ENCODE peak calls at places on chromosomes 11 and 22, in four cellular contexts. U is bronchial epithelial cell, V is body of pancreas, K is IMR-90. J is an unnamed sample.
A peak's percentile ranks its signal among the peaks of the same experiment; 100 is the strongest.

GRCh38 chr22:30262917-30263741 is 3.5 kb downstream of the OSM start:
- DNase-seq in U (peak; percentile 32), V (peak; percentile 73), K (peak; percentile 61), J (peak; percentile 52)

GRCh38 chr11:84234011-84234410 is 947.8 kb upstream of the CCDC90B start:
- DNase-seq in U (no peak), V (no peak), K (no peak), J (no peak)

GRCh38 chr11:47408598-47409439 is 429 bp downstream of the SLC39A13 start:
- DNase-seq in U (peak; percentile 76), V (peak; percentile 53), K (peak; percentile 87), J (no peak)

GRCh38 chr11:73389902-73390301 is 13.7 kb downstream of the RELT start:
- DNase-seq in U (no peak), V (no peak), K (no peak), J (no peak)

GRCh38 chr22:39292561-39293074 is 26.8 kb downstream of the RPL3 start:
- DNase-seq in U (peak; percentile 93), V (peak; percentile 97), K (peak; percentile 92), J (peak; percentile 88)

GRCh38 chr22:37235897-37236607 is 8.0 kb downstream of the RAC2 start:
- DNase-seq in U (no peak), V (no peak), K (no peak), J (no peak)

GRCh38 chr11:78030429-78031325 is 7.6 kb upstream of the KCTD14 start:
- DNase-seq in U (no peak), V (peak; percentile 86), K (peak; percentile 50), J (peak; percentile 53)

GRCh38 chr11:47391077-47391583 is 12.8 kb upstream of the SPI1 start:
- DNase-seq in U (no peak), V (peak; percentile 69), K (no peak), J (no peak)

GRCh38 chr22:29116397-29117123 is 43.7 kb downstream of the KREMEN1 start:
- DNase-seq in U (no peak), V (no peak), K (peak; percentile 84), J (no peak)

GRCh38 chr11:119110439-119110838 is 3.3 kb downstream of the C2CD2L start:
- DNase-seq in U (no peak), V (no peak), K (no peak), J (no peak)

GRCh38 chr11:20089796-20090653 is 70.2 kb downstream of the DBX1 start:
- DNase-seq in U (no peak), V (peak; percentile 78), K (peak; percentile 71), J (no peak)

GRCh38 chr11:19380375-19380774 is 139.6 kb upstream of the E2F8 start:
- DNase-seq in U (peak; percentile 94), V (peak; percentile 31), K (peak; percentile 97), J (no peak)

GRCh38 chr11:39569784-39570183 is 1889.7 kb downstream of the LRRC4C start:
- DNase-seq in U (no peak), V (no peak), K (no peak), J (no peak)

GRCh38 chr22:50250555-50251471 is at the start of gene HDAC10:
- DNase-seq in U (peak; percentile 55), V (peak; percentile 85), K (peak; percentile 74), J (peak; percentile 60)

DNA sequence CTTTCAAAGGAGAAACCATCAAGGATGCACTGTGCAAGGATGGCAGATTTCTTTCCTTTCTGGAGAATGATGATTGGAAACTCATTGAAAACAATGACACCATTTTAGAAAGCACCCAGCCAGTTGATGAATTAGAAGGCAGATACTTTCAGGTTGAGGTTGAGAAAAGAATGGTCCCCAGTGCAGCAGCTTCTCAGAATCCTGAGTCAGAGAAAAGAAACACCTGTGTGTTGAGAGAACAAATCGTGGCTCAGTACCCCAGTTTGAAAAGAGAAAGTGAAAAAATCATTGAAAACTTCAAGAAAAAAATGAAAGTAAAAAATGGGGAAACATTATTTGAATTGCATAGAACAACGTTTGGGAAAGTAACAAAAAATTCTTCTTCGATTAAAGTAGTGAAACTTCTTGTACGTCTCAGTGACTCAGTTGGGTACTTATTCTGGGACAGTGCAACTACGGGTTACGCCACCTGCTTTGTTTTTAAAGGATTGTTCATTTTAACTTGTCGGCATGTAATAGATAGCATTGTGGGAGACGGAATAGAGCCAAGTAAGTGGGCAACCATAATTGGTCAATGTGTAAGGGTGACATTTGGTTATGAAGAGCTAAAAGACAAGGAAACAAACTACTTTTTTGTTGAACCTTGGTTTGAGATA is 9.8 kb downstream of the FAM111A start:
- DNase-seq in U (no peak), V (no peak), K (no peak), J (no peak)
- H3K4me3 ChIP-seq in U (no peak overlapping the region), V (no peak overlapping the region), K (no peak overlapping the region), J (no peak overlapping the region)

DNA sequence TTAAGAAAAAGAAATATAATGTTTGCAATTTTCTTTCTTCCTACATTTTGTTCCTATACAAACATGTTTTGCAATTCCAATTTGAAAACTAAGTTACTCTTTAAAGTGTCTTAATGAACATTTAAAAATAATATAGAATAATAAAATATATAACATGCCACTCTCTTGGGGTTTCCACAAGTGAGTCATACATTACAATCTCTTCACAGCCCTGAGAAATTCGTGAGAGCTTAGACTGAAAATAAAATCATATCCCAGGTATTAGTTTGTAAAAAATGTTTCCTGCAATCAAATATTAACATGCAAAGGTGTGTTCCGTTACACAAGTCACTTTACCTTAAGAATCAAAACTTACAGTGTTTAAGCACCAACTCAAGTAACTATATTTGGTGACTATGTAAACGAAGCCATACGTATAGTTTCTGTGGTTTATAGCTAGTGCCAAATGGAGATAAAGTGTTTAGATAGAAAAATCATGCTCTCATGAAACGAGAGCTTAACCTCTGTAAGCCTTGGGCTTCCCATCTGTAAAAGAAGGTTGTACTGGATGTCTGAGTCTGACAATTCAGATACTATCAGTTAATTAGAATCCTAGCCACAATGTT is 253.6 kb upstream of the ANO3 start:
- DNase-seq in U (peak; percentile 36), V (no peak), K (peak; percentile 34), J (no peak)
- H3K36me3 ChIP-seq in U (no peaks in the 10 kb centered on the region), V (no peaks in the 10 kb centered on the region), K (no peaks in the 10 kb centered on the region), J (no peaks in the 10 kb centered on the region)

GRCh38 chr11:64888761-64889511 is 10.5 kb upstream of the EHD1 start:
- DNase-seq in U (no peak), V (no peak), K (no peak), J (no peak)
- H3K4me3 ChIP-seq in U (no peak overlapping the region), V (no peak overlapping the region), K (no peak overlapping the region), J (no peak overlapping the region)

DNA sequence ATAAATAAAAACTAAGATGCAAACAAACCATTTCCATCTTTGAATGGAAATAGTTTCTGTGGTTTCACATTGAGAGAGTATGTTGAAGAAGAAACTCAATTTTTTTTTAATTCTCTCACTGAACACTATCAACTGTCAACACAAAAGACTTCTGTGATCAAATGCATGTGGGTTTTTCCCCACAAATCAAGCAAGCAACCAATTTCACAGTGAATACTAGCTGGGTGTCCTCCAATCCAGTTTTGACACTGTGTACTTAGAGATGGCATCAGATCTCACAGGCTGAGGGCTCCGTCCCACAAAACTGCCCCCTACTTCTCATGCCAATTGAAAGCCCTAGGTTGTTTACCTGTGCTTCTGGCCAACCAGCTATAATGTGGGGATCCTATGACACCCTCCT is 34.5 kb downstream of the CTSC start:
- DNase-seq in U (no peak), V (no peak), K (no peak), J (no peak)
- H3K36me3 ChIP-seq in U (peaks cover 3% of the 10 kb centered on the region), V (no peaks in the 10 kb centered on the region), K (peaks cover 35% of the 10 kb centered on the region), J (no peaks in the 10 kb centered on the region)

GRCh38 chr11:57276169-57276854 is 39.3 kb upstream of the APLNR start:
- DNase-seq in U (no peak), V (no peak), K (no peak), J (no peak)

GRCh38 chr11:57278721-57279095 is 41.7 kb upstream of the APLNR start:
- DNase-seq in U (no peak), V (no peak), K (no peak), J (no peak)

GRCh38 chr11:57279131-57279530 is 42.1 kb upstream of the APLNR start:
- DNase-seq in U (peak; percentile 83), V (no peak), K (peak; percentile 77), J (no peak)

GRCh38 chr11:57276857-57277505 is 39.9 kb upstream of the APLNR start:
- DNase-seq in U (peak; percentile 82), V (no peak), K (peak; percentile 41), J (no peak)

DNA sequence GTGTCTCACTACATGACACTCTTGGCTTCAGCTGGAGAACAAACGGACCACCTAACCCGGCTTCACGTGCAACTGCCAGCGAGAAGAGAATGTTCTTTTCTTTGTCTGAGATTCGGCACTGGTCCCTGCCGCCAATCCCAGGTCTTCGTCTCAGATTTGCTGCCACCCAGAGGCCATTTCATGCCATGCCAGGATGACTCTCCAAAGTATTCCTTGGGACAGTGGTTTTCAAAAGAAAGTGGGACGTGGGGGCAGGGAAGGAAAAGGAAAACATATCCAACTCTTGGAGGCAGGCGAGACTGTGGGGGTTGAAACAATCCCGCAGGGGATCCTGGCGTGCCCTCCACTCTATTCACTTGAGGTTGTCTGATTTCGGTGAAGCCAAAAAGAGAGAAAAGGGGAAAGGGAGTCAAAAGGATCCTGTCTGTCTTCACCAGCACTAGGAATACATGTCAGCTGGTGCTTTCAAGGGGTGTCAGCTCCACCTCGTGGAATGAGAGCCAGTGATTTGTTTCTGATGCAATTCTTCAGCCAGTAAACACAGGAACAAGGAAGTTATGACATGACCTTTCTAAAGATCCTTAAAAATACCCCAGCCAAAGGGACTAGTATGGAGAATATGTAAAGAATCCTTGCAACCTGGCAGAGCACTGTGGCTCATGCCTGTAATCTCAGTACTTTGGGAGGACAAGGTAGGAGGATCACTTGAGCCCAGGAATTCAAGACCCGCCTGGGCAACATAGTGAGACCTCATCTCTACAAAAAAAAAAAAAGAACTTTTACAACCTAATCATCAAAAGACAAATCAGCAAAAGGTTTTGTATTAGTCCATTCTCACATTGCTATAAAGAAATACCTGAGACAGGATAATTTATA is 41.0 kb upstream of the APLNR start:
- DNase-seq in U (peak; percentile 90), V (peak; percentile 70), K (peak; percentile 84), J (peak; percentile 75)
- H3K4me3 ChIP-seq in U (no peak overlapping the region), V (no peak overlapping the region), K (peak overlapping the region; percentile 13), J (no peak overlapping the region)

GRCh38 chr22:42887114-42887513 is 30.0 kb upstream of the ARFGAP3 start:
- DNase-seq in U (no peak), V (peak; percentile 54), K (no peak), J (no peak)
- H3K36me3 ChIP-seq in U (peaks cover 33% of the 10 kb centered on the region), V (no peaks in the 10 kb centered on the region), K (peaks cover 60% of the 10 kb centered on the region), J (no peaks in the 10 kb centered on the region)

GRCh38 chr22:32202539-32203180 is 2.2 kb downstream of the RFPL2 start:
- DNase-seq in U (peak; percentile 37), V (peak; percentile 65), K (peak; percentile 22), J (peak; percentile 53)
- H3K4me3 ChIP-seq in U (no peak overlapping the region), V (no peak overlapping the region), K (no peak overlapping the region), J (no peak overlapping the region)

GRCh38 chr11:64688534-64688982 is 34.4 kb downstream of the NRXN2 start:
- DNase-seq in U (peak; percentile 62), V (peak; percentile 86), K (peak; percentile 79), J (peak; percentile 75)
- H3K36me3 ChIP-seq in U (no peaks in the 10 kb centered on the region), V (no peaks in the 10 kb centered on the region), K (no peaks in the 10 kb centered on the region), J (no peaks in the 10 kb centered on the region)

DNA sequence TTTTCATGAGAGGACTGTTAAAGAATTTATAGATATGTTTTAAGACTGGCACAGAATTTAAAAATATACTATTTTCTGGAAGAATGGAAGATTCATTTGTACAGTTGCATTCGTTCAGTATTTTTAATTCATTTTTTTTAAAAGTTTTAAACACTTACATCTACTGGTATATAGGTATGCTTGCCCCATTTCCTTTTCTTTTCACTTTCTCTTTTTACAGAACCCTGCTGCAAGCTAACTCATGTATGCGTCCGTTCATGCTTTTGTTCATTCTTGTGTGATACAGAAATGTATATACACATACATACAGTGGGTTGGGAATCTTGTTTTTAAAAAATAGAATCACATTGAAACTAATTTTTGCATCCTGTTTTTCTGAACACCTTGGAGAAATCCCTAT is 31.0 kb downstream of the PACS1 start:
- DNase-seq in U (no peak), V (no peak), K (no peak), J (no peak)
- H3K4me3 ChIP-seq in U (no peak overlapping the region), V (no peak overlapping the region), K (no peak overlapping the region), J (no peak overlapping the region)

GRCh38 chr22:23827351-23827995 is 11.3 kb downstream of the DERL3 start:
- DNase-seq in U (no peak), V (no peak), K (no peak), J (no peak)
- H3K36me3 ChIP-seq in U (peaks cover 40% of the 10 kb centered on the region), V (peaks cover 4% of the 10 kb centered on the region), K (peaks cover 78% of the 10 kb centered on the region), J (no peaks in the 10 kb centered on the region)

J was measured in prostate gland.